ENCODE peak calls at places on chromosomes 5 and 9, in nine cellular contexts. One of them, this sample, is unnamed. For H3K4me1, the result is how much of the 10 kb centered on the place peaks cover.

GRCh38 chr9:135919318-135919717 is 12.0 kb upstream of the CAMSAP1 start:
- DNase-seq in lower lobe of right lung: no peak
- DNase-seq in fibroblast of lung: no peak
- DNase-seq in gastrocnemius medialis: no peak
- DNase-seq in CD8-positive, alpha-beta T cell: no peak
- DNase-seq in body of pancreas: no peak
- DNase-seq in tibial nerve: no peak
- DNase-seq in breast epithelium: no peak
- DNase-seq in left ventricle myocardium inferior: no peak
- DNase-seq in this sample: no peak

GRCh38 chr5:38321978-38322377 is 63.6 kb downstream of the EGFLAM start:
- DNase-seq in body of pancreas: no peak
- DNase-seq in fibroblast of lung: no peak
- DNase-seq in lower lobe of right lung: no peak
- DNase-seq in gastrocnemius medialis: no peak
- DNase-seq in left ventricle myocardium inferior: no peak
- DNase-seq in CD8-positive, alpha-beta T cell: no peak
- DNase-seq in tibial nerve: no peak
- DNase-seq in breast epithelium: no peak
- DNase-seq in this sample: no peak

GRCh38 chr9:115730845-115731244 is 422.7 kb upstream of the PAPPA start:
- DNase-seq in left ventricle myocardium inferior: no peak
- DNase-seq in fibroblast of lung: no peak
- DNase-seq in body of pancreas: no peak
- DNase-seq in lower lobe of right lung: no peak
- DNase-seq in breast epithelium: no peak
- DNase-seq in CD8-positive, alpha-beta T cell: no peak
- DNase-seq in tibial nerve: no peak
- DNase-seq in gastrocnemius medialis: no peak
- DNase-seq in this sample: no peak

GRCh38 chr5:154575869-154576806 is 98.1 kb upstream of the HAND1 start:
- DNase-seq in gastrocnemius medialis: no peak
- DNase-seq in body of pancreas: no peak
- DNase-seq in left ventricle myocardium inferior: no peak
- DNase-seq in tibial nerve: no peak
- DNase-seq in lower lobe of right lung: no peak
- DNase-seq in breast epithelium: no peak
- DNase-seq in fibroblast of lung: no peak
- DNase-seq in CD8-positive, alpha-beta T cell: no peak
- DNase-seq in this sample: no peak

GRCh38 chr5:9562101-9562500 is 16.2 kb upstream of the SEMA5A start:
- DNase-seq in body of pancreas: no peak
- DNase-seq in gastrocnemius medialis: no peak
- DNase-seq in fibroblast of lung: no peak
- DNase-seq in tibial nerve: no peak
- DNase-seq in left ventricle myocardium inferior: no peak
- DNase-seq in lower lobe of right lung: no peak
- DNase-seq in CD8-positive, alpha-beta T cell: no peak
- DNase-seq in breast epithelium: no peak
- DNase-seq in this sample: no peak

GRCh38 chr5:105726093-105726492 is 1944.6 kb downstream of the EFNA5 start:
- DNase-seq in left ventricle myocardium inferior: no peak
- DNase-seq in fibroblast of lung: no peak
- DNase-seq in tibial nerve: no peak
- DNase-seq in breast epithelium: no peak
- DNase-seq in lower lobe of right lung: no peak
- DNase-seq in CD8-positive, alpha-beta T cell: no peak
- DNase-seq in gastrocnemius medialis: no peak
- DNase-seq in body of pancreas: no peak
- DNase-seq in this sample: no peak

GRCh38 chr9:93908591-93909241 is 46.4 kb downstream of the BARX1 start:
- DNase-seq in gastrocnemius medialis: no peak
- DNase-seq in fibroblast of lung: no peak
- DNase-seq in CD8-positive, alpha-beta T cell: no peak
- DNase-seq in tibial nerve: no peak
- DNase-seq in breast epithelium: no peak
- DNase-seq in left ventricle myocardium inferior: no peak
- DNase-seq in lower lobe of right lung: peak
- DNase-seq in body of pancreas: no peak
- DNase-seq in this sample: no peak

GRCh38 chr5:128121679-128122078 is 38.1 kb downstream of the SLC12A2 start:
- DNase-seq in tibial nerve: no peak
- DNase-seq in gastrocnemius medialis: no peak
- DNase-seq in fibroblast of lung: no peak
- DNase-seq in lower lobe of right lung: peak
- DNase-seq in left ventricle myocardium inferior: no peak
- DNase-seq in body of pancreas: peak
- DNase-seq in CD8-positive, alpha-beta T cell: no peak
- DNase-seq in breast epithelium: no peak
- DNase-seq in this sample: no peak

GRCh38 chr9:12717907-12718306 is 24.7 kb downstream of the TYRP1 start:
- DNase-seq in lower lobe of right lung: no peak
- DNase-seq in body of pancreas: no peak
- DNase-seq in left ventricle myocardium inferior: no peak
- DNase-seq in tibial nerve: no peak
- DNase-seq in fibroblast of lung: no peak
- DNase-seq in gastrocnemius medialis: no peak
- DNase-seq in CD8-positive, alpha-beta T cell: no peak
- DNase-seq in breast epithelium: no peak
- DNase-seq in this sample: no peak

GRCh38 chr9:16625831-16626230 is 244.6 kb downstream of the BNC2 start:
- DNase-seq in fibroblast of lung: peak
- DNase-seq in breast epithelium: no peak
- DNase-seq in body of pancreas: no peak
- DNase-seq in tibial nerve: no peak
- DNase-seq in left ventricle myocardium inferior: no peak
- DNase-seq in CD8-positive, alpha-beta T cell: no peak
- DNase-seq in lower lobe of right lung: no peak
- DNase-seq in gastrocnemius medialis: no peak
- DNase-seq in this sample: no peak

GRCh38 chr5:114411380-114411931 is 49.6 kb downstream of the KCNN2 start:
- DNase-seq in left ventricle myocardium inferior: no peak
- DNase-seq in lower lobe of right lung: no peak
- DNase-seq in gastrocnemius medialis: no peak
- DNase-seq in body of pancreas: no peak
- DNase-seq in tibial nerve: no peak
- DNase-seq in breast epithelium: no peak
- DNase-seq in CD8-positive, alpha-beta T cell: no peak
- DNase-seq in fibroblast of lung: no peak
- DNase-seq in this sample: no peak

GRCh38 chr9:126956929-126957686 is 42.5 kb downstream of the RALGPS1 start:
- DNase-seq in body of pancreas: no peak
- DNase-seq in fibroblast of lung: peak
- DNase-seq in left ventricle myocardium inferior: no peak
- DNase-seq in CD8-positive, alpha-beta T cell: no peak
- DNase-seq in lower lobe of right lung: no peak
- DNase-seq in gastrocnemius medialis: no peak
- DNase-seq in tibial nerve: no peak
- DNase-seq in breast epithelium: no peak
- DNase-seq in this sample: no peak

GRCh38 chr9:132141364-132141947 is 20.4 kb upstream of the NTNG2 start:
- DNase-seq in fibroblast of lung: peak
- DNase-seq in CD8-positive, alpha-beta T cell: no peak
- DNase-seq in lower lobe of right lung: no peak
- DNase-seq in left ventricle myocardium inferior: no peak
- DNase-seq in tibial nerve: no peak
- DNase-seq in gastrocnemius medialis: no peak
- DNase-seq in breast epithelium: no peak
- DNase-seq in body of pancreas: peak
- DNase-seq in this sample: no peak

DNA sequence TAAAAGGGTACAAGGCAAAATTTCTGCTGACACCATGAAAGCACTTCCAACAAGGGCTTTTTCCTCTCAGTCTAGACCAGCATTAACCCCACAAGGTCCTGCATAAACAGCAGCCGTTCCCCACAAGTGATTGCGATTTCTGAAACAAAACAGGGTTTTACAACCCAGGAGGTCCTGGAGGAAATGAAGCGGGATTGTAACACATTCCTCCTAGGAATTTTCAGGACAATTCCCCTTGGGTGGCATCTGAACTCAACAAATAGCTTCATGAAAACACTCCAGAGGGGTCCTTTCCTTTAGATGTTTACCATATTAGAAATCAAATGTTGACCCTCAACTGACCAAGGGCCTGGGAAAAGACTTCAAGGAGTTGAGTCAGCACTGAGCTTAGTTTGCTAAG is 36.7 kb upstream of the SHC3 start:
- DNase-seq in fibroblast of lung: no peak
- DNase-seq in body of pancreas: no peak
- DNase-seq in gastrocnemius medialis: no peak
- DNase-seq in CD8-positive, alpha-beta T cell: no peak
- DNase-seq in lower lobe of right lung: no peak
- DNase-seq in breast epithelium: no peak
- DNase-seq in left ventricle myocardium inferior: no peak
- DNase-seq in tibial nerve: no peak
- DNase-seq in this sample: no peak
- H3K4me1 ChIP-seq in fibroblast of lung: under half
- H3K4me1 ChIP-seq in body of pancreas: under half
- H3K4me1 ChIP-seq in gastrocnemius medialis: under half
- H3K4me1 ChIP-seq in CD8-positive, alpha-beta T cell: under half
- H3K4me1 ChIP-seq in lower lobe of right lung: under half
- H3K4me1 ChIP-seq in breast epithelium: under half
- H3K4me1 ChIP-seq in left ventricle myocardium inferior: under half
- H3K4me1 ChIP-seq in tibial nerve: under half
- H3K4me1 ChIP-seq in this sample: under half

GRCh38 chr9:5112646-5113045 is 72.8 kb downstream of the INSL6 start:
- DNase-seq in fibroblast of lung: no peak
- DNase-seq in body of pancreas: no peak
- DNase-seq in tibial nerve: no peak
- DNase-seq in lower lobe of right lung: no peak
- DNase-seq in gastrocnemius medialis: no peak
- DNase-seq in left ventricle myocardium inferior: no peak
- DNase-seq in breast epithelium: no peak
- DNase-seq in CD8-positive, alpha-beta T cell: no peak
- DNase-seq in this sample: no peak

GRCh38 chr9:5111696-5112095 is 73.7 kb downstream of the INSL6 start:
- DNase-seq in lower lobe of right lung: no peak
- DNase-seq in CD8-positive, alpha-beta T cell: no peak
- DNase-seq in tibial nerve: no peak
- DNase-seq in left ventricle myocardium inferior: no peak
- DNase-seq in gastrocnemius medialis: no peak
- DNase-seq in breast epithelium: no peak
- DNase-seq in body of pancreas: no peak
- DNase-seq in fibroblast of lung: no peak
- DNase-seq in this sample: no peak

GRCh38 chr9:5112109-5112592 is 73.3 kb downstream of the INSL6 start:
- DNase-seq in gastrocnemius medialis: no peak
- DNase-seq in tibial nerve: no peak
- DNase-seq in breast epithelium: no peak
- DNase-seq in left ventricle myocardium inferior: no peak
- DNase-seq in lower lobe of right lung: no peak
- DNase-seq in fibroblast of lung: no peak
- DNase-seq in CD8-positive, alpha-beta T cell: no peak
- DNase-seq in body of pancreas: no peak
- DNase-seq in this sample: no peak

GRCh38 chr9:5113994-5114748 is 71.3 kb downstream of the INSL6 start:
- DNase-seq in breast epithelium: no peak
- DNase-seq in left ventricle myocardium inferior: no peak
- DNase-seq in tibial nerve: no peak
- DNase-seq in body of pancreas: no peak
- DNase-seq in CD8-positive, alpha-beta T cell: no peak
- DNase-seq in lower lobe of right lung: no peak
- DNase-seq in gastrocnemius medialis: no peak
- DNase-seq in fibroblast of lung: no peak
- DNase-seq in this sample: no peak

DNA sequence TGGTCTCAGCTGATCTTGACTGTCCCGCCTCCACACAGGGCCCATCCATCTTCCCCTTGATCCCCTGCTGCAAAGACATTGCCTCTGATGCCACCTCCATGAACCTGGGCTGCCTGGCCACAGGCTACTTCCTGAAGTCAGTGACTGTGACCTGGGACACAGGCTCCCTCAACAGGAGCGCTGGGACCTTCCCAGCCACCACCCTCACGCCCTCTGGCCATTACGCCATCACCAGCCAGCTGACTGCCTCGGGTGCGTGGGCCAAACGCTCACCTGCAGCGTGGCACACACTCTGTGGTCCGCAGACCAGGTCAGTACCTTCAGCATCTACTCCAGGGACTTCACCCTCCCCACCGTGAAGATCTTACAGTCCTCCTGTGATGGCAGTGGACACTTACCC is 71.9 kb downstream of the INSL6 start:
- DNase-seq in gastrocnemius medialis: no peak
- DNase-seq in left ventricle myocardium inferior: no peak
- DNase-seq in tibial nerve: no peak
- DNase-seq in lower lobe of right lung: no peak
- DNase-seq in CD8-positive, alpha-beta T cell: no peak
- DNase-seq in body of pancreas: no peak
- DNase-seq in fibroblast of lung: no peak
- DNase-seq in breast epithelium: no peak
- DNase-seq in this sample: no peak
- TF ChIP-seq CTCF in gastrocnemius medialis: no peak
- TF ChIP-seq CTCF in left ventricle myocardium inferior: no peak
- TF ChIP-seq CTCF in tibial nerve: no peak
- TF ChIP-seq CTCF in lower lobe of right lung: no peak
- TF ChIP-seq CTCF in CD8-positive, alpha-beta T cell: no peak
- TF ChIP-seq CTCF in body of pancreas: no peak
- TF ChIP-seq CTCF in fibroblast of lung: no peak
- TF ChIP-seq CTCF in breast epithelium: no peak
- TF ChIP-seq CTCF in this sample: no peak

GRCh38 chr5:72821776-72822175 is 5.3 kb downstream of the TNPO1 start:
- DNase-seq in fibroblast of lung: no peak
- DNase-seq in breast epithelium: no peak
- DNase-seq in lower lobe of right lung: no peak
- DNase-seq in left ventricle myocardium inferior: no peak
- DNase-seq in gastrocnemius medialis: no peak
- DNase-seq in tibial nerve: no peak
- DNase-seq in CD8-positive, alpha-beta T cell: no peak
- DNase-seq in body of pancreas: no peak
- DNase-seq in this sample: no peak
- H3K4me1 ChIP-seq in fibroblast of lung: under half
- H3K4me1 ChIP-seq in breast epithelium: under half
- H3K4me1 ChIP-seq in lower lobe of right lung: under half
- H3K4me1 ChIP-seq in left ventricle myocardium inferior: half or more
- H3K4me1 ChIP-seq in gastrocnemius medialis: half or more
- H3K4me1 ChIP-seq in tibial nerve: under half
- H3K4me1 ChIP-seq in CD8-positive, alpha-beta T cell: under half
- H3K4me1 ChIP-seq in body of pancreas: under half
- H3K4me1 ChIP-seq in this sample: under half

DNA sequence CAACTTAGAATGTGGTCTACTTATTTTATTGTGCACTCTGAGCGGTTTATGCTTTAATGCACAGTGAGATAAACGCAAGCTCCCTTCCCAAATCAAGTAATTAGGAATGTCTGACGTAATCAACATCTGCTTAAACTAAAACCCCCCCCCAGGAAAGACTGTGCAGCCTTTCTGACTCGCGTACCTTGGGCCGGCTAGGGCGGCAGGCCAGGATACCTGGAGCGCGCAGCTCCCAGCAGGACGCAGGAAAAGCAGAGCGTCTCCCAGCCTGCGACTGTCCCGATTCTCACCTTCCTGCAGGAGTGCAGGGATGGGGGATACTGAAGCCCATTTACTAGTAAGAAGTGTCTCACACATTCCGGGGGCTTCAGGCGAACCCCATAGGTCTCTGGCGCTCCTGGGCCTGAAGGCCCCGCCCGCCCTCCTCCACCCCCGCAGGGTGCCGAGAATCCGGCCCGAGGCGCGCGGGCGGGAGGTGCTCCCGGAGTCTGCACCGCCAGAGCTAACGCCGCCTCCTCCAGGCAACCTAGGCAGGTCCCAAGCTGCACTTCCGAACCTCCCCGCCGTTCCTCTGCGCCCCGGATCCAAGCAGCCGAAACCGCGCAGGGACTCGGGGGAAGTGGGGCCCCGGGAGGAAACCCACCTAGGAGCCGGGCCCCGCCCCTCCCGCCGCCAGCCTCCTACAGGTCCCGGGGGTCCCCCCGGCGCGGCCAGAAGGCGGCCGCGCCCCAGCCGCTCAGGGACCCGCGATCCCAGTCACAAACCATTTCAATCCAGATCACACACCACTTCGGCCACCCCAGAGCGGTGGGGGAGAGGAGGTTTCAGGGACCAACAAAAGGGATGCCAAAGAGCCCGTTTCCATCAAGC is 1.4 kb downstream of the ROR2 start:
- DNase-seq in CD8-positive, alpha-beta T cell: no peak
- DNase-seq in tibial nerve: no peak
- DNase-seq in left ventricle myocardium inferior: peak
- DNase-seq in lower lobe of right lung: peak
- DNase-seq in breast epithelium: peak
- DNase-seq in fibroblast of lung: peak
- DNase-seq in body of pancreas: peak
- DNase-seq in gastrocnemius medialis: no peak
- DNase-seq in this sample: no peak
- TF ChIP-seq CTCF in CD8-positive, alpha-beta T cell: no peak
- TF ChIP-seq CTCF in tibial nerve: peak
- TF ChIP-seq CTCF in left ventricle myocardium inferior: peak
- TF ChIP-seq CTCF in lower lobe of right lung: peak
- TF ChIP-seq CTCF in breast epithelium: peak
- TF ChIP-seq CTCF in fibroblast of lung: peak
- TF ChIP-seq CTCF in body of pancreas: peak
- TF ChIP-seq CTCF in gastrocnemius medialis: no peak
- TF ChIP-seq CTCF in this sample: no peak

This sample was measured in thoracic aorta.